ENCODE peak calls at places on chromosome 18, in ten cellular contexts. Z, K, F, A, H, X, J, P, C and S are unnamed samples.

GRCh38 chr18:26635466-26635865 is 87.1 kb upstream of the KCTD1 start:
- DNase-seq in K (no peak), J (no peak), H (no peak), P (no peak), Z (no peak), C (no peak), X (no peak), F (no peak), A (no peak), S (no peak)

GRCh38 chr18:9405977-9406376 is 69.3 kb upstream of the RALBP1 start:
- DNase-seq in H (no peak), P (no peak), J (no peak), F (no peak), A (no peak), C (no peak), X (no peak), K (no peak), Z (no peak), S (no peak)

GRCh38 chr18:47594621-47595086 is 335.8 kb downstream of the SMAD2 start:
- DNase-seq in X (no peak), P (no peak), J (no peak), F (no peak), H (no peak), Z (no peak), A (no peak), C (no peak), K (no peak), S (no peak)

GRCh38 chr18:3321133-3321812 is 59.3 kb downstream of the MYL12B start:
- DNase-seq in Z (no peak), C (peak), F (no peak), H (no peak), K (no peak), X (peak), A (no peak), J (no peak), P (no peak), S (no peak)

GRCh38 chr18:46156838-46157237 is 52.7 kb downstream of the HAUS1 start:
- DNase-seq in C (no peak), J (no peak), F (no peak), K (no peak), Z (no peak), H (no peak), X (no peak), A (no peak), P (no peak), S (no peak)

GRCh38 chr18:37565985-37566478 is 434 bp upstream of the CELF4 start:
- DNase-seq in A (peak), J (no peak), F (peak), H (no peak), K (no peak), P (peak), Z (no peak), C (no peak), X (peak), S (no peak)

GRCh38 chr18:3402962-3403585 is 46.9 kb upstream of the TGIF1 start:
- DNase-seq in H (no peak), X (no peak), A (no peak), P (no peak), F (no peak), C (no peak), K (no peak), J (no peak), Z (no peak), S (no peak)

GRCh38 chr18:24514439-24514838 is 54.0 kb downstream of the HRH4 start:
- DNase-seq in X (peak), Z (no peak), J (no peak), C (peak), H (no peak), A (peak), F (no peak), K (no peak), P (peak), S (peak)

GRCh38 chr18:63439334-63439733 is 17.1 kb upstream of the VPS4B start:
- DNase-seq in A (no peak), F (peak), Z (no peak), C (peak), H (peak), J (peak), K (no peak), P (peak), X (peak), S (peak)

GRCh38 chr18:7766383-7766782 is 199.3 kb downstream of the PTPRM start:
- DNase-seq in J (no peak), X (no peak), C (no peak), Z (no peak), K (no peak), P (no peak), A (no peak), F (no peak), H (no peak), S (no peak)

GRCh38 chr18:56645415-56646016 is 5.6 kb upstream of the WDR7 start:
- DNase-seq in A (no peak), Z (no peak), X (no peak), K (no peak), H (no peak), J (no peak), C (peak), F (peak), P (no peak), S (peak)

GRCh38 chr18:10285283-10285640 is 169.2 kb upstream of the APCDD1 start:
- DNase-seq in F (no peak), X (no peak), C (peak), P (no peak), J (no peak), Z (no peak), K (no peak), A (no peak), H (no peak), S (no peak)

GRCh38 chr18:68699043-68699442 is 15.9 kb downstream of the TMX3 start:
- DNase-seq in F (no peak), C (no peak), P (no peak), X (peak), Z (no peak), K (no peak), A (no peak), H (no peak), J (no peak), S (no peak)

GRCh38 chr18:74722237-74722636 is 124.6 kb downstream of the ZNF407 start:
- DNase-seq in C (peak), Z (no peak), A (no peak), H (no peak), F (no peak), J (no peak), K (no peak), X (no peak), P (no peak), S (no peak)

GRCh38 chr18:5979971-5980457 is 84.7 kb upstream of the TMEM200C start:
- DNase-seq in A (no peak), Z (no peak), F (peak), P (no peak), X (no peak), J (no peak), C (no peak), K (no peak), H (no peak), S (no peak)

GRCh38 chr18:70636991-70637390 is 348.1 kb downstream of the SOCS6 start:
- DNase-seq in Z (no peak), X (no peak), H (no peak), J (no peak), P (no peak), C (no peak), F (no peak), K (no peak), A (no peak), S (no peak)

GRCh38 chr18:78123144-78123909 is 856.3 kb upstream of the SALL3 start:
- DNase-seq in J (no peak), F (no peak), A (no peak), K (peak), P (no peak), H (no peak), C (no peak), X (no peak), Z (no peak), S (no peak)

GRCh38 chr18:75154997-75155396 is 53.9 kb downstream of the PTGR3 start:
- DNase-seq in F (no peak), J (no peak), X (no peak), A (no peak), P (peak), C (no peak), Z (no peak), K (no peak), H (no peak), S (no peak)